ENCODE peak calls at places on chromosome 12, in nine cellular contexts. K is spleen, T is brain microvascular endothelial cell, O is ovary, I is IMR-90, A is WERI-Rb-1, E is tibial artery, N is heart right ventricle, H is colonic mucosa. P is an unnamed sample.

GRCh38 chr12:13982010-13982409 is 608 bp upstream of the GRIN2B start:
- DNase-seq in K (no peak), T (no peak), O (peak), I (no peak), A (peak), E (no peak), N (no peak), H (no peak), P (no peak)

GRCh38 chr12:66232258-66232657 is 43.2 kb downstream of the IRAK3 start:
- DNase-seq in K (no peak), T (no peak), O (no peak), I (no peak), A (no peak), E (no peak), N (no peak), H (no peak), P (no peak)

GRCh38 chr12:130339946-130340345 is 2.3 kb downstream of the PIWIL1 start:
- DNase-seq in K (no peak), T (no peak), O (no peak), I (no peak), A (no peak), E (no peak), N (no peak), H (peak), P (no peak)

GRCh38 chr12:123062682-123063426 is 82.4 kb downstream of the ARL6IP4 start:
- DNase-seq in K (no peak), T (peak), O (no peak), I (peak), A (no peak), E (peak), N (peak), H (no peak), P (no peak)

GRCh38 chr12:48776956-48777355 is 11.9 kb downstream of the ADCY6 start:
- DNase-seq in K (no peak), T (no peak), O (no peak), I (no peak), A (no peak), E (no peak), N (no peak), H (no peak), P (no peak)

GRCh38 chr12:6684609-6685008 is 4.6 kb downstream of the ZNF384 start:
- DNase-seq in K (no peak), T (no peak), O (no peak), I (peak), A (peak), E (no peak), N (no peak), H (peak), P (peak)

GRCh38 chr12:109877504-109878246 is 2.7 kb downstream of the GLTP start:
- DNase-seq in K (no peak), T (no peak), O (no peak), I (no peak), A (no peak), E (no peak), N (no peak), H (no peak), P (no peak)

GRCh38 chr12:630656-631632 is 32.3 kb downstream of the NINJ2 start:
- DNase-seq in K (peak), T (no peak), O (no peak), I (no peak), A (no peak), E (peak), N (peak), H (peak), P (peak)

GRCh38 chr12:80472912-80473500 is 29.0 kb downstream of the PTPRQ start:
- DNase-seq in K (no peak), T (peak), O (no peak), I (peak), A (peak), E (no peak), N (no peak), H (no peak), P (no peak)

GRCh38 chr12:27711312-27711682 is 665 bp downstream of the MRPS35 start:
- DNase-seq in K (no peak), T (peak), O (no peak), I (no peak), A (peak), E (no peak), N (no peak), H (no peak), P (no peak)

GRCh38 chr12:117151195-117152031 is 38.9 kb downstream of the FBXO21 start:
- DNase-seq in K (no peak), T (peak), O (peak), I (peak), A (peak), E (peak), N (peak), H (peak), P (no peak)

GRCh38 chr12:94644622-94645021 is 5.7 kb downstream of the TMCC3 start:
- DNase-seq in K (no peak), T (peak), O (no peak), I (peak), A (no peak), E (no peak), N (no peak), H (no peak), P (no peak)

GRCh38 chr12:132028111-132028510 is 78.4 kb downstream of the EP400 start:
- DNase-seq in K (no peak), T (no peak), O (peak), I (no peak), A (no peak), E (no peak), N (no peak), H (no peak), P (no peak)

GRCh38 chr12:3303410-3304136 is 187.4 kb upstream of the PRMT8 start:
- DNase-seq in K (no peak), T (no peak), O (no peak), I (no peak), A (no peak), E (no peak), N (no peak), H (no peak), P (no peak)
- TF ChIP-seq CTCF in K (no peak), T (peak), O (no peak), I (no peak), A (peak), E (no peak), N (no peak), H (no peak), P (no peak)

GRCh38 chr12:30466093-30466492 is 229.6 kb downstream of the IPO8 start:
- DNase-seq in K (no peak), T (no peak), O (no peak), I (no peak), A (no peak), E (no peak), N (no peak), H (no peak), P (no peak)
- H3K27ac ChIP-seq in K (no peak), T (no peak), O (no peak), I (no peak), A (no peak), E (no peak), N (no peak), H (no peak), P (no peak)

GRCh38 chr12:64387201-64387816 is 3.2 kb downstream of the C12orf56 start:
- DNase-seq in K (no peak), T (no peak), O (no peak), I (no peak), A (no peak), E (no peak), N (no peak), H (no peak), P (no peak)

GRCh38 chr12:64395739-64396138 is 5.2 kb upstream of the C12orf56 start:
- DNase-seq in K (no peak), T (no peak), O (no peak), I (peak), A (no peak), E (no peak), N (no peak), H (no peak), P (no peak)

GRCh38 chr12:64389154-64389553 is 1.4 kb downstream of the C12orf56 start:
- DNase-seq in K (no peak), T (no peak), O (no peak), I (no peak), A (no peak), E (no peak), N (no peak), H (no peak), P (no peak)

GRCh38 chr12:64390275-64390851 is at the start of gene C12orf56:
- DNase-seq in K (peak), T (no peak), O (no peak), I (no peak), A (no peak), E (no peak), N (no peak), H (peak), P (no peak)

GRCh38 chr12:64392221-64392620 is 1.7 kb upstream of the C12orf56 start:
- DNase-seq in K (no peak), T (peak), O (no peak), I (peak), A (no peak), E (no peak), N (no peak), H (no peak), P (no peak)
- TF ChIP-seq CTCF in K (no peak), T (peak), O (no peak), I (peak), A (peak), E (no peak), N (peak), H (no peak), P (peak)

GRCh38 chr12:124545508-124546418 is 21.6 kb downstream of the NCOR2 start:
- DNase-seq in K (peak), T (peak), O (peak), I (peak), A (no peak), E (no peak), N (no peak), H (no peak), P (no peak)
- H3K27ac ChIP-seq in K (no peak), T (peak), O (peak), I (no peak), A (peak), E (no peak), N (peak), H (no peak), P (no peak)

GRCh38 chr12:43347026-43347425 is 205.0 kb downstream of the ADAMTS20 start:
- DNase-seq in K (no peak), T (no peak), O (no peak), I (no peak), A (no peak), E (no peak), N (no peak), H (no peak), P (no peak)

GRCh38 chr12:43348221-43348620 is 203.8 kb downstream of the ADAMTS20 start:
- DNase-seq in K (no peak), T (no peak), O (no peak), I (no peak), A (no peak), E (no peak), N (no peak), H (no peak), P (no peak)

GRCh38 chr12:43345023-43345422 is 207.0 kb downstream of the ADAMTS20 start:
- DNase-seq in K (no peak), T (no peak), O (no peak), I (no peak), A (no peak), E (no peak), N (no peak), H (no peak), P (no peak)

GRCh38 chr12:43352001-43352400 is 200.0 kb downstream of the ADAMTS20 start:
- DNase-seq in K (no peak), T (no peak), O (no peak), I (no peak), A (no peak), E (no peak), N (no peak), H (no peak), P (no peak)

DNA sequence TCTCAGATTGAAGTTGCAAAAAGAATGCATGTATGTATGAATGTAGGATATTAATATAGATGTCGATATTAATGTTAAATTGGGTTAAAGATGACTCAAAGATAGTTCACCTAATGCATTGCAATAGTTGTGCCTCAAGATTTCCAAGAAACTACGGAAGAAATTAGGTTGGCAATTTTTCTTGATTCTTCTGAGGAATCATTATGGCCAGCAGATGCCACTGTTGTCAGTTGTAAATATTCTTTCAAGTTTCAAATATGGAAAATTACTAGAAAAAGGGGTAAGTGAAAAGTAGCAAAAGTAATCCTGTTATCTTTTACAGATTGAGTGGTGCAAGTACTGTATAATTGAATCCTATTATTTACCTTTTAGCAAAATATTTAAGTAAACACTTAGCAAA is 202.1 kb downstream of the ADAMTS20 start:
- DNase-seq in K (no peak), T (no peak), O (no peak), I (peak), A (no peak), E (no peak), N (no peak), H (no peak), P (no peak)
- TF ChIP-seq CTCF in K (no peak), T (peak), O (no peak), I (peak), A (no peak), E (no peak), N (no peak), H (no peak), P (no peak)

GRCh38 chr12:54273981-54274380 is 5.9 kb downstream of the CBX5 start:
- DNase-seq in K (no peak), T (no peak), O (no peak), I (no peak), A (no peak), E (no peak), N (no peak), H (no peak), P (no peak)
- H3K27ac ChIP-seq in K (no peak), T (no peak), O (no peak), I (no peak), A (no peak), E (no peak), N (no peak), H (no peak), P (no peak)

GRCh38 chr12:121013715-121014114 is 2.6 kb downstream of the C12orf43 start:
- DNase-seq in K (no peak), T (no peak), O (no peak), I (no peak), A (no peak), E (no peak), N (no peak), H (no peak), P (no peak)
- TF ChIP-seq CTCF in K (no peak), T (no peak), O (no peak), I (no peak), A (no peak), E (no peak), N (no peak), H (no peak), P (no peak)

DNA sequence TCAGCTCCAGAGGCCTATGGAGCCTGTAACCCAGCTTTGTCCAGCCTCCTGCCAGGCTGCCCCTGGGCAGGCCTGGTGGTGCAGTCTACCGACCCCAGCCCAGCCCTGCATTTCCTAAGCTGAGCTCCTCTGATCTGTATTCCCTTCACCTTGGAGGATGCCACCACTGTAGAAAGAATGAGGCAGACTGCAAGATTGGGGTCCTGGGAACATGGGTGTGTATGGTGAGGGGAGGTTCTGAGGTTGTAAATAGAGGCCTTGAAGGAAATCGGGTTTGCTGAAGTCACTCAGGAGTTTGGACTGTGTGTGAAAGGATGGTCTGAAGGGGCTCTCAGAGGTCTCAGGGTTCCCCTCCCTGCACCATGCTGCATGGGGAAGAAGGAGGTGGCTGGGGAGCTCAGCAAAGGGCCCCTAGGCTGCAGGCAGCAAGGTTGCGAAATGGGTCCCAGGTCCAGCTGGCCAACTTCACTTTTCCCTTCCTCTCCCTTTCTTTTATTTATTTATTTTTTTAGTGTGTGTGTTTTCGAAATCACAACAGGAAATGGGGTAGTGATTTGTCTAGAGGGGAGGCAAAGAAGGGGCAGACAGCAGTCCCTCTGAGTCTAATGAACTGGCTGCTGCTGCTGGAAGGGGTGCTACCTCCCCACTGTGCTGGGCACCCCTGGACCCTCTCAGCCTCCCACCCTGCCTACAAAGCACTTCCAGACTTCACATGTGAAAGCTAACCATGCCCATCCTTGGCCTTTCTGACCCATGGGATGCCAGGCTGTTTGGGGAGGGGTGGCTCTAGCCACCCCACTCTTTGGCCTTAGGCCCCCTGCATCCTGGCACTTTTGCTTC is 1.3 kb upstream of the LRP1-AS start:
- DNase-seq in K (no peak), T (no peak), O (peak), I (peak), A (no peak), E (peak), N (peak), H (peak), P (no peak)
- H3K27ac ChIP-seq in K (no peak), T (peak), O (peak), I (peak), A (no peak), E (peak), N (peak), H (peak), P (no peak)

GRCh38 chr12:52005903-52006703 is 643 bp upstream of the TAMALIN start:
- DNase-seq in K (peak), T (no peak), O (no peak), I (no peak), A (no peak), E (peak), N (peak), H (peak), P (no peak)

GRCh38 chr12:52005218-52005902 is 1.4 kb upstream of the TAMALIN start:
- DNase-seq in K (no peak), T (no peak), O (no peak), I (no peak), A (no peak), E (no peak), N (no peak), H (no peak), P (no peak)

GRCh38 chr12:52003016-52003550 is 3.7 kb upstream of the TAMALIN start:
- DNase-seq in K (no peak), T (no peak), O (no peak), I (no peak), A (no peak), E (no peak), N (no peak), H (no peak), P (no peak)

GRCh38 chr12:52003591-52003990 is 3.2 kb upstream of the TAMALIN start:
- DNase-seq in K (no peak), T (no peak), O (no peak), I (no peak), A (no peak), E (no peak), N (no peak), H (no peak), P (no peak)

GRCh38 chr12:52004042-52004648 is 2.6 kb upstream of the TAMALIN start:
- DNase-seq in K (no peak), T (peak), O (peak), I (peak), A (peak), E (no peak), N (peak), H (peak), P (no peak)
- TF ChIP-seq CTCF in K (peak), T (peak), O (peak), I (peak), A (peak), E (peak), N (peak), H (peak), P (peak)

DNA sequence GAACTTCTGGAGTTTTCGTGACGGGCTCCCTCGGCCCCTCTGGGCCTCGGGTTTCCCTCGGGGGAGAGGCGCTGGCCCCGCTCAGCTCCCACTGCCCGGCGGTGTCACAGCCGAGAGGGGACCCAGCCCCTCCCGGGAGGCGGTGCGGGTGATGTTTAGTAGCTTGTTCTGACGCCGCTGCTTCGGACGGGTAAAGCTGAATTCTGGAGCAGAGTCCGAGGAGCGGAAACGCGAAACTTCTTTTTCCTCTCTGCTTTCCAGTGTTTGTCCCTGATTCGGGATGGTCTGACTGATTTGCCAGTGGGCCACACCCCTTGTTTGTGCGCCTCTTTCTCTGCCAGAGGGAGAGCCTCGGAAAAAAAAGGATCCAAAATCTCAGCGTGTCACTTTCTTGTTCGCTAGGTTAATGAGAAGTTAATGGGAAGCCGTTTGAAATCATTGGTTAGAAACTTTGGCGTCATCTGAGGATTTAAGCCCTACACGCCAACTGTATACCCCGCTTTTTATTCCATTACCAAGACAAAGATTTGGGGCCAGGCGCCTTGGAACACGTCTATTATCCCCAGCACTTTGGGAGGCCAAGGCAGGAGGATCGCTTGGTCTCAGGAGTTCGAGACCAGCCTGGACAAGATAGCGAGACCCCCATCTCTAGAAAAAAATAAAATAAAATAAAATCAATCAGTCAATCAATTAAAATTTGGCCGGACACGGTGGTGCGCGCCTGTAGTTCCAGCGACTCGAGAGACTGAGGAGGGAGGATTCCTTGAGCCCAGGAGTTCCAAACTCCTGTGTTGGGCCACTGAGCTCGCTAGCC is 756 bp downstream of the TULP3 start:
- DNase-seq in K (no peak), T (peak), O (no peak), I (peak), A (peak), E (peak), N (peak), H (peak), P (peak)
- H3K27ac ChIP-seq in K (peak), T (peak), O (peak), I (peak), A (peak), E (peak), N (peak), H (peak), P (peak)

P was measured in CD4-positive, alpha-beta T cell.